ENCODE peak calls at places on chromosomes 2 and 18, in ten cellular contexts. E, U, R, W, N, B, F, K, D and V are unnamed samples.

GRCh38 chr2:8260213-8260612 is 421.6 kb upstream of the ID2 start:
- DNase-seq in E (no peak), K (no peak), D (no peak), W (no peak), F (no peak), B (no peak), R (no peak), U (no peak), N (no peak), V (no peak)

GRCh38 chr2:145750074-145750473 is 1230.2 kb upstream of the ZEB2 start:
- DNase-seq in U (no peak), R (no peak), W (no peak), D (no peak), B (no peak), N (no peak), F (no peak), K (no peak), E (no peak), V (no peak)

GRCh38 chr2:209648714-209649113 is 122.9 kb upstream of the UNC80 start:
- DNase-seq in U (no peak), N (peak; percentile 70), F (no peak), B (no peak), D (peak; percentile 76), K (no peak), R (no peak), W (peak; percentile 32), E (no peak), V (no peak)

GRCh38 chr2:23593396-23594078 is 208.6 kb downstream of the KLHL29 start:
- DNase-seq in K (no peak), B (no peak), N (no peak), D (no peak), W (no peak), U (no peak), F (no peak), E (no peak), R (no peak), V (no peak)

GRCh38 chr18:49072940-49073339 is 122.2 kb upstream of the SMAD7 start:
- DNase-seq in K (no peak), R (no peak), W (no peak), U (no peak), B (no peak), F (no peak), E (no peak), N (no peak), D (no peak), V (no peak)

GRCh38 chr18:365651-366050 is 97.8 kb upstream of the THOC1 start:
- DNase-seq in R (no peak), F (no peak), K (no peak), D (no peak), W (no peak), E (no peak), N (no peak), U (no peak), B (no peak), V (no peak)

GRCh38 chr2:20040489-20041172 is 10.8 kb downstream of the LAPTM4A start:
- DNase-seq in F (no peak), B (no peak), U (no peak), W (no peak), K (no peak), E (no peak), D (no peak), N (no peak), R (no peak), V (no peak)

GRCh38 chr18:61679836-61680235 is 213.0 kb downstream of the RNF152 start:
- DNase-seq in D (no peak), N (no peak), F (no peak), K (no peak), R (no peak), E (no peak), W (no peak), B (no peak), U (no peak), V (no peak)

GRCh38 chr2:120861576-120862191 is 126.0 kb downstream of the GLI2 start:
- DNase-seq in K (no peak), B (no peak), D (no peak), U (no peak), W (no peak), R (no peak), E (no peak), N (no peak), F (no peak), V (no peak)

GRCh38 chr2:105325389-105325963 is 4.1 kb downstream of the TGFBRAP1 start:
- DNase-seq in B (no peak), N (peak; percentile 73), W (peak; percentile 56), F (no peak), D (peak; percentile 85), R (no peak), K (no peak), E (no peak), U (no peak), V (no peak)

GRCh38 chr18:3061581-3062416 is 48.9 kb upstream of the LPIN2 start:
- DNase-seq in D (no peak), F (no peak), E (no peak), U (no peak), K (no peak), B (no peak), N (no peak), W (no peak), R (no peak), V (no peak)

GRCh38 chr2:118800736-118801135 is 46.7 kb downstream of the EN1 start:
- DNase-seq in W (no peak), B (no peak), F (no peak), D (peak; percentile 69), R (no peak), N (no peak), E (no peak), U (no peak), K (no peak), V (no peak)

GRCh38 chr18:62877448-62878221 is 162.3 kb downstream of the PHLPP1 start:
- DNase-seq in N (no peak), D (peak; percentile 83), U (no peak), E (no peak), R (no peak), W (peak; percentile 25), F (no peak), B (no peak), K (peak; percentile 38), V (no peak)

GRCh38 chr2:30226144-30227032 is 4.9 kb upstream of the LBH start:
- DNase-seq in W (peak; percentile 40), B (no peak), U (no peak), E (no peak), N (no peak), K (no peak), D (peak; percentile 56), R (no peak), F (no peak), V (no peak)

GRCh38 chr2:63589148-63589972 is 597 bp downstream of the MDH1 start:
- DNase-seq in U (peak; percentile 8), R (peak; percentile 29), K (peak; percentile 37), W (no peak), F (no peak), E (no peak), D (no peak), N (no peak), B (no peak), V (no peak)

GRCh38 chr2:5697554-5697953 is 5.4 kb downstream of the SOX11 start:
- DNase-seq in B (no peak), E (no peak), F (no peak), U (no peak), R (peak; percentile 72), N (no peak), D (no peak), K (no peak), W (no peak), V (no peak)

GRCh38 chr2:241853651-241854341 is 4.9 kb downstream of the PDCD1 start:
- DNase-seq in K (no peak), F (no peak), U (no peak), B (no peak), D (no peak), R (no peak), W (peak; percentile 43), N (no peak), E (no peak), V (no peak)

GRCh38 chr18:51382081-51382480 is 184.6 kb upstream of the MEX3C start:
- DNase-seq in U (no peak), D (no peak), K (no peak), B (no peak), R (no peak), N (no peak), F (no peak), W (no peak), E (no peak), V (no peak)

DNA sequence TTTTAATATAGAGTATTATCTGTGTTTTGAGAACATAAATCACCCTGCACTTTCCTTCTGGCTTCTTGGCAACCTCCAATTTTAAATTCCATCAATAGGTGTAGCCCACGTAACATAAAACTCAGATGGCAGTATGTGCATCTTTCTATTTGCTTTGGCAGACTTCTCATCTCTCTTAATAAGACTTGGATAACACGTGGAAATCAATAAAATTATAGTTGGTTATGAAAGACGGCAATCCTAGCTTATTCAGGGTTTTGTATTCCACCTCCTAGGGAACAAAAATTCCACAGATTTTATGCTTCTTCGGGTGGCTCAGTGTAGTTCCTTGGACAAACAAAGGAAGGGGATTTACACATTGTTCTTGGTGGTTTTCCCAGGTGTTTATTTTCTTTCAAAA is 299.3 kb downstream of the RND3 start:
- DNase-seq in B (no peak), W (no peak), E (no peak), R (no peak), N (peak; percentile 31), K (peak; percentile 55), F (no peak), U (no peak), D (peak; percentile 44), V (no peak)
- TF ChIP-seq CTCF in B (no peak), W (no peak), E (no peak), R (no peak), N (no peak), K (peak; percentile 34), F (no peak), U (no peak), D (no peak), V (no peak)

DNA sequence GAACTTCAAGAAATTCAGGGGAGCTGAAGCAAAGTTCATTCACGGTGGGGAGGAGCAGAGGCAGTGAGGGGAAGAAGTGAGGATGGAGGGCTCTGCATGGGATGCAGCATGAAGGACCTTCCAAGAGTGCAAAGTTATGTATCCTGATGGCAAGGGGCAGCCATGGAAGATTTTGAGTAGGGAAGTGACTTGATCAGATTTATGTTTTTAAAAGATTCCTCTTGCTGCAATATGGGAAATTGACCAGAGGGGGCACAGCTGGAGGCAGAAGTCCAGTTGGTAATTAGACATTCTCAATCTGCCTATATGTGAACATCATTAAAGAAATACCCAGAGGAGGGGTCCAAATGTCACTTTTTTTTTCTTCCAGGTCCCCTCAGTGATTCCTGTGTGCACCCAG is 21.5 kb upstream of the ANXA4 start:
- DNase-seq in K (no peak), N (no peak), D (no peak), E (no peak), U (no peak), B (no peak), W (no peak), F (no peak), R (peak; percentile 17), V (no peak)
- TF ChIP-seq CTCF in K (no peak), N (peak; percentile 56), D (peak; percentile 51), E (no peak), U (peak; percentile 60), B (peak; percentile 50), W (peak; percentile 68), F (peak; percentile 24), R (peak; percentile 71), V (peak; percentile 48)

GRCh38 chr2:10500601-10501361 is 52.7 kb upstream of the ODC1 start:
- DNase-seq in K (no peak), F (no peak), R (no peak), N (no peak), E (peak; percentile 22), W (no peak), D (no peak), B (no peak), U (no peak), V (no peak)
- TF ChIP-seq CTCF in K (no peak), F (no peak), R (no peak), N (no peak), E (no peak), W (no peak), D (no peak), B (no peak), U (no peak), V (no peak)

GRCh38 chr2:157572725-157573124 is 55.9 kb downstream of the ACVR1C start:
- DNase-seq in D (no peak), R (peak; percentile 70), N (no peak), E (no peak), K (peak; percentile 36), U (no peak), B (no peak), F (no peak), W (no peak), V (no peak)
- TF ChIP-seq CTCF in D (peak; percentile 7), R (peak; percentile 68), N (peak; percentile 14), E (peak; percentile 32), K (peak; percentile 8), U (no peak), B (peak; percentile 61), F (peak; percentile 22), W (peak; percentile 52), V (peak; percentile 56)